ENCODE peak calls at places on chromosomes 12 and 14, in eight cellular contexts. A is fibroblast of lung, K is HCT116, G is IMR-90, Z is right lobe of liver, P is hepatocyte, Y is thyroid gland, W is esophagus muscularis mucosa. O is an unnamed sample.

GRCh38 chr14:100836053-100836805 is 10.3 kb downstream of the MEG3 start:
- DNase-seq in Y (no peak), A (no peak), G (no peak), K (no peak), Z (no peak), P (no peak), W (no peak), O (no peak)

GRCh38 chr14:65686761-65687160 is 274.2 kb downstream of the FUT8 start:
- DNase-seq in Y (no peak), K (no peak), W (no peak), G (peak; percentile 25), P (no peak), Z (no peak), A (peak; percentile 33), O (no peak)

GRCh38 chr14:92570863-92571262 is 57.3 kb downstream of the RIN3 start:
- DNase-seq in W (no peak), G (no peak), Y (no peak), Z (no peak), P (no peak), A (no peak), K (no peak), O (no peak)

GRCh38 chr12:49693931-49694439 is 13.2 kb downstream of the FMNL3 start:
- DNase-seq in Y (no peak), P (no peak), W (no peak), K (no peak), G (no peak), A (peak; percentile 41), Z (no peak), O (no peak)

GRCh38 chr14:29039171-29039570 is 272.6 kb downstream of the FOXG1 start:
- DNase-seq in W (no peak), P (no peak), K (no peak), G (peak; percentile 50), A (peak; percentile 34), Z (no peak), Y (no peak), O (no peak)

GRCh38 chr12:55729592-55730446 is 1.0 kb upstream of the CD63 start:
- DNase-seq in A (peak; percentile 95), G (peak; percentile 94), Y (peak; percentile 94), W (peak; percentile 98), K (peak; percentile 68), Z (peak; percentile 94), P (peak; percentile 94), O (peak; percentile 97)

GRCh38 chr12:89278862-89279261 is 73.4 kb downstream of the DUSP6 start:
- DNase-seq in Z (no peak), G (no peak), P (no peak), A (no peak), K (no peak), Y (no peak), W (no peak), O (no peak)

GRCh38 chr12:26122681-26123481 is 2.0 kb downstream of the BHLHE41 start:
- DNase-seq in A (peak; percentile 88), W (peak; percentile 95), Z (peak; percentile 45), Y (peak; percentile 75), P (peak; percentile 62), K (no peak), G (peak; percentile 79), O (peak; percentile 84)

GRCh38 chr14:100539319-100539645 is 47.9 kb downstream of the BEGAIN start:
- DNase-seq in Y (no peak), Z (no peak), K (no peak), G (no peak), W (no peak), A (no peak), P (no peak), O (no peak)

GRCh38 chr12:46722737-46723136 is 103.1 kb downstream of the SLC38A4 start:
- DNase-seq in G (peak; percentile 63), K (no peak), Y (no peak), P (no peak), Z (no peak), W (no peak), A (no peak), O (no peak)

GRCh38 chr12:47558625-47559345 is 147.0 kb downstream of the RPAP3 start:
- DNase-seq in G (no peak), A (no peak), Y (no peak), K (no peak), Z (no peak), W (no peak), P (no peak), O (no peak)

GRCh38 chr14:88950069-88950468 is 125.6 kb downstream of the TTC8 start:
- DNase-seq in P (no peak), W (no peak), A (peak; percentile 13), K (no peak), G (no peak), Z (no peak), Y (no peak), O (no peak)

GRCh38 chr14:72049462-72049861 is 117.2 kb downstream of the RGS6 start:
- DNase-seq in P (no peak), G (no peak), K (peak; percentile 3), Y (no peak), A (peak; percentile 0), W (no peak), Z (no peak), O (no peak)

GRCh38 chr12:466039-466438 is 6.3 kb downstream of the B4GALNT3 start:
- DNase-seq in G (no peak), K (no peak), Y (peak; percentile 88), P (peak; percentile 27), Z (no peak), A (no peak), W (no peak), O (peak; percentile 48)

GRCh38 chr12:111046896-111047295 is 126.5 kb upstream of the MYL2 start:
- DNase-seq in Y (no peak), Z (no peak), G (no peak), P (no peak), A (no peak), W (no peak), K (no peak), O (no peak)

GRCh38 chr12:88893801-88894200 is 313.5 kb upstream of the KITLG start:
- DNase-seq in P (no peak), K (no peak), Y (no peak), W (no peak), Z (no peak), A (peak; percentile 11), G (peak; percentile 5), O (no peak)

GRCh38 chr12:23686095-23686494 is 263.4 kb downstream of the SOX5 start:
- DNase-seq in A (no peak), G (no peak), Z (no peak), P (no peak), W (no peak), Y (no peak), K (no peak), O (no peak)

GRCh38 chr12:53034459-53034858 is 15.4 kb upstream of the TNS2 start:
- DNase-seq in A (no peak), K (no peak), G (no peak), Z (no peak), P (no peak), Y (no peak), W (no peak), O (no peak)
- H3K36me3 ChIP-seq in A (peaks cover 30% of the 10 kb centered on the region), K (peaks cover 77% of the 10 kb centered on the region), G (peaks cover 72% of the 10 kb centered on the region), Z (peaks cover 93% of the 10 kb centered on the region), P (peaks cover 4% of the 10 kb centered on the region), Y (peaks cover 89% of the 10 kb centered on the region), W (peaks cover 77% of the 10 kb centered on the region), O (no peaks in the 10 kb centered on the region)

GRCh38 chr12:53463802-53464375 is 12.0 kb downstream of the PCBP2 start:
- DNase-seq in P (no peak), K (no peak), Z (no peak), A (no peak), W (no peak), Y (no peak), G (no peak), O (no peak)

GRCh38 chr12:53466640-53467039 is 14.7 kb downstream of the PCBP2 start:
- DNase-seq in K (no peak), Z (no peak), P (no peak), A (no peak), Y (no peak), G (no peak), W (no peak), O (no peak)

GRCh38 chr12:53462935-53463334 is 11.0 kb downstream of the PCBP2 start:
- DNase-seq in Z (no peak), P (no peak), G (no peak), W (no peak), Y (no peak), A (no peak), K (no peak), O (no peak)

GRCh38 chr12:53465679-53466078 is 13.8 kb downstream of the PCBP2 start:
- DNase-seq in P (no peak), K (no peak), A (no peak), Y (no peak), W (no peak), Z (no peak), G (no peak), O (no peak)

GRCh38 chr12:53464685-53465084 is 12.8 kb downstream of the PCBP2 start:
- DNase-seq in P (no peak), A (no peak), Z (no peak), W (no peak), G (no peak), K (no peak), Y (no peak), O (no peak)
- H3K36me3 ChIP-seq in P (no peaks in the 10 kb centered on the region), A (peaks cover 43% of the 10 kb centered on the region), Z (peaks cover 100% of the 10 kb centered on the region), W (peaks cover 100% of the 10 kb centered on the region), G (peaks cover 85% of the 10 kb centered on the region), K (peaks cover 100% of the 10 kb centered on the region), Y (peaks cover 100% of the 10 kb centered on the region), O (peaks cover 7% of the 10 kb centered on the region)

DNA sequence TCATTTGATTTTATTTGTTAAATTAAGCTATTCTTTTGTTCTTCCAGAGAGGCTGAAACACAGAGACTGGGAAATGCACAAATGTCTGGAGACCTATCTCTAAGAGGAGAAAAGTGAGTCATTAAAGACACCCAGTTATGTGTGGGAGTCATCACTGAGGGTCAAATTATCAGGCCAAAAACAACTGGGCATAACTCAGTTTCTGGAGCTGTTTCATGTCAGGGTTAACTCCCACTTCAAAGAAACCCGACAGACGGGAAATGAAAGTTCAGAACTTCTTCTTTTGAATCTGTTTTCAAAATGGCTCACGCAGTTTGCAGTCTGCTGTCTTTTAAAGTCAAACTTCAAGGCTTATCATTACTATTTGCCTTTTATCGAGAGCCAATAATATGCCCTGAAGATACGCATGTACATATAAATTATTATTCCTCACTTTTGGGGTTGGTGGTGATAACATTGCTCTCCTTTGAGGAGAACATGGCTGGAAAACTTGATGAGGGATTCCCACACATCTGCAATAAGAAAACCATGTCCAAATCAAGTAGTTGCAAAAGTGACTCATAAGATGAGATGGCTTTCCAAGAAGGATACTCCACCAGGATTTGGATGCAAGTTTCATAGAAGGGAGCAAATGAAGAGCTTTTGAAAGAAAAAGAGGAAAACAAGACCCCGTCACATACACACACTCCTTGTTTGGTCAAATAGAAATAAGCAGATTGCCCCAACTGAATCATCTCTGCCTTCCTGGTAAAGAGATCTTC is 341.4 kb downstream of the ADAMTS20 start:
- DNase-seq in W (no peak), P (no peak), G (peak; percentile 67), K (no peak), Y (no peak), A (peak; percentile 95), Z (no peak), O (no peak)
- H3K36me3 ChIP-seq in W (no peaks in the 10 kb centered on the region), P (no peaks in the 10 kb centered on the region), G (no peaks in the 10 kb centered on the region), K (no peaks in the 10 kb centered on the region), Y (no peaks in the 10 kb centered on the region), A (no peaks in the 10 kb centered on the region), Z (no peaks in the 10 kb centered on the region), O (no peaks in the 10 kb centered on the region)

GRCh38 chr12:21801522-21802288 is 27.2 kb upstream of the KCNJ8 start:
- DNase-seq in Y (no peak), K (no peak), Z (no peak), G (no peak), P (no peak), W (no peak), A (no peak), O (no peak)

GRCh38 chr12:21809100-21809499 is 34.6 kb upstream of the KCNJ8 start:
- DNase-seq in P (no peak), Z (no peak), G (no peak), K (no peak), Y (no peak), W (no peak), A (no peak), O (no peak)

GRCh38 chr12:21806255-21806654 is 31.7 kb upstream of the KCNJ8 start:
- DNase-seq in G (no peak), W (no peak), Y (no peak), Z (no peak), P (no peak), A (no peak), K (no peak), O (no peak)
- H3K36me3 ChIP-seq in G (no peaks in the 10 kb centered on the region), W (no peaks in the 10 kb centered on the region), Y (no peaks in the 10 kb centered on the region), Z (no peaks in the 10 kb centered on the region), P (no peaks in the 10 kb centered on the region), A (no peaks in the 10 kb centered on the region), K (no peaks in the 10 kb centered on the region), O (no peaks in the 10 kb centered on the region)